ENCODE peak calls at places on chromosomes 7 and 10, in nine cellular contexts. O is sciatic nerve, L is GM13977, C is T-helper 9 cell, T is fibroblast of pulmonary artery, F is Right ventricle myocardium inferior, G is mucosa of gallbladder, P is substantia nigra, D is GM23248. B is an unnamed sample.

GRCh38 chr10:71525721-71526120 is 129.0 kb downstream of the CDH23 start:
- DNase-seq in O (no peak), L (no peak), C (no peak), T (no peak), F (peak; percentile 37), G (no peak), P (no peak), D (no peak), B (no peak)

GRCh38 chr10:112953760-112954159 is 3.7 kb downstream of the TCF7L2 start:
- DNase-seq in O (no peak), L (no peak), C (no peak), T (peak; percentile 66), F (no peak), G (no peak), P (no peak), D (peak; percentile 69), B (no peak)

GRCh38 chr7:1447551-1448244 is 11.6 kb downstream of the MICALL2 start:
- DNase-seq in O (no peak), L (no peak), C (no peak), T (peak; percentile 41), F (no peak), G (no peak), P (peak; percentile 45), D (peak; percentile 28), B (no peak)

GRCh38 chr10:810351-810846 is 120.9 kb upstream of the DIP2C start:
- DNase-seq in O (no peak), L (no peak), C (no peak), T (peak; percentile 40), F (no peak), G (no peak), P (no peak), D (no peak), B (no peak)

GRCh38 chr7:30911561-30911969 is at the start of gene AQP1:
- DNase-seq in O (peak; percentile 89), L (no peak), C (no peak), T (peak; percentile 58), F (peak; percentile 84), G (peak; percentile 94), P (peak; percentile 65), D (no peak), B (no peak)

GRCh38 chr7:134364619-134365037 is 47.9 kb upstream of the SLC35B4 start:
- DNase-seq in O (no peak), L (no peak), C (no peak), T (peak; percentile 63), F (no peak), G (peak; percentile 85), P (no peak), D (peak; percentile 85), B (no peak)

GRCh38 chr10:32065871-32066270 is 9.6 kb upstream of the KIF5B start:
- DNase-seq in O (no peak), L (no peak), C (no peak), T (peak; percentile 79), F (no peak), G (no peak), P (no peak), D (peak; percentile 79), B (no peak)

GRCh38 chr7:105060394-105060793 is 46.4 kb downstream of the KMT2E start:
- DNase-seq in O (no peak), L (no peak), C (no peak), T (no peak), F (no peak), G (no peak), P (no peak), D (no peak), B (no peak)

GRCh38 chr7:29327455-29327854 is 132.9 kb downstream of the CHN2 start:
- DNase-seq in O (no peak), L (no peak), C (no peak), T (no peak), F (no peak), G (no peak), P (no peak), D (no peak), B (no peak)

GRCh38 chr7:155988421-155988820 is 176.2 kb upstream of the SHH start:
- DNase-seq in O (no peak), L (no peak), C (no peak), T (no peak), F (no peak), G (no peak), P (no peak), D (no peak), B (no peak)

GRCh38 chr10:72088879-72089585 is 681 bp upstream of the SPOCK2 start:
- DNase-seq in O (no peak), L (peak; percentile 46), C (peak; percentile 43), T (peak; percentile 17), F (peak; percentile 81), G (no peak), P (peak; percentile 19), D (peak; percentile 30), B (no peak)

GRCh38 chr10:11403116-11403515 is 208.3 kb downstream of the USP6NL start:
- DNase-seq in O (no peak), L (no peak), C (peak; percentile 46), T (no peak), F (no peak), G (no peak), P (no peak), D (no peak), B (peak; percentile 52)

GRCh38 chr7:37853468-37853867 is 5.1 kb downstream of the NME8 start:
- DNase-seq in O (no peak), L (peak; percentile 14), C (no peak), T (peak; percentile 1), F (no peak), G (no peak), P (no peak), D (peak; percentile 6), B (no peak)

GRCh38 chr10:116836087-116836486 is 13.2 kb upstream of the ENO4 start:
- DNase-seq in O (no peak), L (no peak), C (no peak), T (no peak), F (no peak), G (no peak), P (no peak), D (no peak), B (no peak)

GRCh38 chr7:7565018-7565680 is 1.5 kb upstream of the MIOS start:
- DNase-seq in O (no peak), L (peak; percentile 22), C (no peak), T (no peak), F (no peak), G (no peak), P (no peak), D (peak; percentile 4), B (no peak)

GRCh38 chr10:99658622-99659030 is 683 bp upstream of the ENTPD7 start:
- DNase-seq in O (peak; percentile 65), L (no peak), C (peak; percentile 8), T (peak; percentile 49), F (peak; percentile 87), G (peak; percentile 17), P (no peak), D (peak; percentile 83), B (no peak)

GRCh38 chr7:56107954-56108258 is 1.6 kb upstream of the CHCHD2 start:
- DNase-seq in O (no peak), L (no peak), C (no peak), T (no peak), F (no peak), G (no peak), P (no peak), D (no peak), B (no peak)

GRCh38 chr7:1675673-1676549 is 5.8 kb downstream of the ELFN1 start:
- DNase-seq in O (peak; percentile 52), L (no peak), C (no peak), T (no peak), F (no peak), G (no peak), P (no peak), D (no peak), B (no peak)

GRCh38 chr10:133608855-133609254 is 17.7 kb downstream of the FRG2B start:
- DNase-seq in O (no peak), L (no peak), C (no peak), T (peak; percentile 16), F (no peak), G (no peak), P (no peak), D (peak; percentile 59), B (peak; percentile 24)

B was measured in GDM1.